ENCODE peak calls at places on chromosomes 3 and 15, in six cellular contexts. G is HFF-Myc, D is iris pigment epithelial cell, R is SJSA1, T is HEK293T, E is HTR-8/SVneo. S is an unnamed sample.

GRCh38 chr15:88882745-88883144 is 12.6 kb downstream of the HAPLN3 start:
- DNase-seq in E (no peak), G (no peak), T (no peak), R (peak), D (peak), S (no peak)

GRCh38 chr15:36691596-36691995 is 112.2 kb downstream of the CDIN1 start:
- DNase-seq in R (no peak), E (no peak), D (no peak), T (no peak), G (no peak), S (no peak)

GRCh38 chr3:116441652-116442051 is 3.6 kb downstream of the LSAMP start:
- DNase-seq in E (no peak), G (no peak), T (no peak), D (no peak), R (no peak), S (no peak)

GRCh38 chr3:74267126-74267525 is 347.3 kb downstream of the CNTN3 start:
- DNase-seq in T (no peak), E (no peak), D (peak), G (no peak), R (no peak), S (no peak)

GRCh38 chr3:13227315-13228165 is 154.3 kb upstream of the IQSEC1 start:
- DNase-seq in D (no peak), G (no peak), R (no peak), T (no peak), E (no peak), S (no peak)

GRCh38 chr3:173796865-173797264 is 399.3 kb downstream of the NLGN1 start:
- DNase-seq in R (no peak), D (no peak), G (no peak), E (no peak), T (no peak), S (no peak)

GRCh38 chr3:183369626-183370025 is 58.8 kb downstream of the MCF2L2 start:
- DNase-seq in D (peak), T (no peak), R (no peak), E (no peak), G (no peak), S (no peak)

GRCh38 chr3:37493485-37494080 is 319.2 kb upstream of the LRRFIP2 start:
- DNase-seq in R (no peak), D (no peak), T (no peak), E (no peak), G (no peak), S (no peak)

GRCh38 chr3:4417449-4417848 is 49.6 kb downstream of the SUMF1 start:
- DNase-seq in E (no peak), G (no peak), R (no peak), D (peak), T (no peak), S (no peak)

GRCh38 chr3:120425877-120426276 is 24.9 kb downstream of the FSTL1 start:
- DNase-seq in T (no peak), D (peak), R (no peak), E (peak), G (peak), S (no peak)

GRCh38 chr15:66785637-66786036 is 83.6 kb downstream of the SMAD6 start:
- DNase-seq in R (peak), D (peak), G (no peak), T (no peak), E (no peak), S (no peak)

GRCh38 chr15:97235285-97235985 is 725.1 kb upstream of the ARRDC4 start:
- DNase-seq in G (no peak), E (peak), R (no peak), D (peak), T (peak), S (peak)

GRCh38 chr15:49439678-49440375 is 16.8 kb downstream of the FGF7 start:
- DNase-seq in D (peak), E (no peak), T (no peak), G (no peak), R (no peak), S (no peak)

GRCh38 chr3:134755821-134756220 is 39.2 kb upstream of the EPHB1 start:
- DNase-seq in G (no peak), E (no peak), R (no peak), T (no peak), D (no peak), S (no peak)

GRCh38 chr15:90482124-90483011 is 47.4 kb upstream of the CRTC3 start:
- DNase-seq in T (peak), E (peak), R (peak), G (peak), D (peak), S (peak)

GRCh38 chr15:87597346-87598052 is 659.0 kb downstream of the NTRK3 start:
- DNase-seq in G (no peak), D (no peak), E (no peak), T (no peak), R (no peak), S (no peak)

GRCh38 chr3:27220166-27220565 is 149.0 kb downstream of the NEK10 start:
- DNase-seq in R (no peak), G (no peak), D (no peak), T (no peak), E (no peak), S (no peak)

GRCh38 chr3:60017631-60018030 is 967.8 kb upstream of the CFAP20DC start:
- DNase-seq in G (no peak), R (no peak), D (peak), T (no peak), E (no peak), S (no peak)